ENCODE peak calls at places on chromosomes 2 and 18, in eight cellular contexts. X is HTR-8/SVneo, V is fibroblast of pulmonary artery, W is iPS-NIHi11, B is mesothelial cell of epicardium, D is GF-D8, K is SJSA1, H is progenitor cell of endocrine pancreas. N is an unnamed sample.

GRCh38 chr2:171409436-171409971 is 24.3 kb downstream of the METTL8 start:
- DNase-seq in X (no peak), V (no peak), W (peak), B (no peak), D (no peak), K (peak), H (no peak), N (no peak)

GRCh38 chr2:16617282-16618266 is 48.1 kb downstream of the CYRIA start:
- DNase-seq in X (peak), V (peak), W (peak), B (no peak), D (no peak), K (peak), H (no peak), N (peak)

GRCh38 chr2:25673170-25674002 is at the start of gene DTNB:
- DNase-seq in X (peak), V (peak), W (peak), B (peak), D (no peak), K (peak), H (peak), N (peak)

GRCh38 chr18:68564348-68564747 is 150.6 kb downstream of the TMX3 start:
- DNase-seq in X (no peak), V (no peak), W (peak), B (no peak), D (no peak), K (no peak), H (no peak), N (no peak)

GRCh38 chr2:201130524-201131186 is 14.7 kb downstream of the CFLAR start:
- DNase-seq in X (no peak), V (peak), W (no peak), B (no peak), D (no peak), K (peak), H (no peak), N (no peak)

GRCh38 chr2:201915446-201915845 is 109.1 kb downstream of the CDK15 start:
- DNase-seq in X (no peak), V (no peak), W (no peak), B (no peak), D (peak), K (no peak), H (no peak), N (no peak)

GRCh38 chr2:99836670-99837069 is 305.7 kb downstream of the AFF3 start:
- DNase-seq in X (no peak), V (peak), W (no peak), B (no peak), D (no peak), K (no peak), H (no peak), N (no peak)

GRCh38 chr2:23614701-23615100 is 229.7 kb downstream of the KLHL29 start:
- DNase-seq in X (no peak), V (no peak), W (no peak), B (no peak), D (no peak), K (no peak), H (no peak), N (no peak)

GRCh38 chr2:36450466-36451196 is 95.1 kb downstream of the CRIM1 start:
- DNase-seq in X (peak), V (peak), W (no peak), B (no peak), D (no peak), K (peak), H (no peak), N (no peak)

GRCh38 chr2:120233292-120233691 is 10.1 kb upstream of the TMEM185B start:
- DNase-seq in X (no peak), V (no peak), W (no peak), B (no peak), D (no peak), K (no peak), H (no peak), N (no peak)